ENCODE peak calls at places on chromosomes 4 and X, in six cellular contexts. G, N, J, W, Y and A are unnamed samples.

GRCh38 chr4:13533670-13534343 is 10.5 kb downstream of the NKX3-2 start:
- DNase-seq in G (no peak), N (no peak), J (no peak), W (no peak), Y (no peak), A (no peak)

GRCh38 chr4:1345905-1346780 is 865 bp upstream of the UVSSA start:
- DNase-seq in G (peak; percentile 57), N (peak; percentile 59), J (peak; percentile 39), W (peak; percentile 93), Y (peak; percentile 60), A (peak; percentile 84)

GRCh38 chrX:22246620-22247019 is 26.1 kb upstream of the CBLL2 start:
- DNase-seq in G (no peak), N (no peak), J (no peak), W (no peak), Y (no peak), A (no peak)

GRCh38 chr4:24470681-24471622 is 113.4 kb downstream of the DHX15 start:
- DNase-seq in G (no peak), N (peak; percentile 58), J (no peak), W (peak; percentile 88), Y (peak; percentile 51), A (peak; percentile 72)

GRCh38 chrX:10856797-10857196 is 236.4 kb upstream of the MID1 start:
- DNase-seq in G (no peak), N (no peak), J (no peak), W (no peak), Y (no peak), A (no peak)

GRCh38 chr4:13866881-13867280 is 239.4 kb upstream of the BOD1L1 start:
- DNase-seq in G (no peak), N (no peak), J (no peak), W (no peak), Y (no peak), A (no peak)

GRCh38 chrX:106952988-106953387 is 32.8 kb downstream of the CLDN2 start:
- DNase-seq in G (no peak), N (no peak), J (no peak), W (no peak), Y (no peak), A (no peak)

GRCh38 chr4:3452376-3452775 is 10.6 kb downstream of the HGFAC start:
- DNase-seq in G (no peak), N (no peak), J (no peak), W (no peak), Y (no peak), A (no peak)

GRCh38 chr4:137390141-137390540 is 142.2 kb downstream of the PCDH18 start:
- DNase-seq in G (no peak), N (no peak), J (no peak), W (no peak), Y (no peak), A (no peak)

GRCh38 chrX:154384284-154384892 is 5.3 kb downstream of the EMD start:
- DNase-seq in G (no peak), N (peak; percentile 41), J (no peak), W (no peak), Y (no peak), A (peak; percentile 64)

GRCh38 chrX:132292753-132293152 is 73.5 kb upstream of the RAP2C start:
- DNase-seq in G (peak; percentile 31), N (peak; percentile 19), J (no peak), W (no peak), Y (peak; percentile 16), A (no peak)

GRCh38 chr4:185305979-185306442 is 89.7 kb downstream of the LRP2BP start:
- DNase-seq in G (no peak), N (no peak), J (no peak), W (no peak), Y (no peak), A (no peak)

GRCh38 chr4:97867557-97868091 is 275.7 kb downstream of the STPG2 start:
- DNase-seq in G (no peak), N (no peak), J (no peak), W (no peak), Y (no peak), A (no peak)

GRCh38 chr4:185721949-185722316 is 90.1 kb downstream of the SORBS2 start:
- DNase-seq in G (no peak), N (no peak), J (no peak), W (no peak), Y (no peak), A (no peak)

GRCh38 chr4:163161536-163162205 is 5.0 kb downstream of the NAF1 start:
- DNase-seq in G (no peak), N (no peak), J (no peak), W (no peak), Y (no peak), A (no peak)

GRCh38 chr4:33255094-33255493 is 2534.9 kb downstream of the PCDH7 start:
- DNase-seq in G (no peak), N (no peak), J (no peak), W (no peak), Y (no peak), A (no peak)

GRCh38 chrX:17007134-17007768 is 60.8 kb downstream of the REPS2 start:
- DNase-seq in G (no peak), N (no peak), J (no peak), W (no peak), Y (peak; percentile 15), A (no peak)

GRCh38 chr4:8589831-8590545 is 2.6 kb upstream of the CPZ start:
- DNase-seq in G (no peak), N (no peak), J (no peak), W (peak; percentile 37), Y (no peak), A (no peak)

GRCh38 chrX:56932653-56933339 is 62.5 kb downstream of the SPIN3 start:
- DNase-seq in G (no peak), N (no peak), J (no peak), W (no peak), Y (no peak), A (no peak)

GRCh38 chrX:152821145-152821765 is 9.3 kb downstream of the CETN2 start:
- DNase-seq in G (peak; percentile 30), N (no peak), J (no peak), W (no peak), Y (no peak), A (no peak)

GRCh38 chrX:65667503-65668355 is at the start of gene MSN:
- DNase-seq in G (peak; percentile 68), N (peak; percentile 77), J (peak; percentile 57), W (peak; percentile 96), Y (peak; percentile 87), A (peak; percentile 88)

DNA sequence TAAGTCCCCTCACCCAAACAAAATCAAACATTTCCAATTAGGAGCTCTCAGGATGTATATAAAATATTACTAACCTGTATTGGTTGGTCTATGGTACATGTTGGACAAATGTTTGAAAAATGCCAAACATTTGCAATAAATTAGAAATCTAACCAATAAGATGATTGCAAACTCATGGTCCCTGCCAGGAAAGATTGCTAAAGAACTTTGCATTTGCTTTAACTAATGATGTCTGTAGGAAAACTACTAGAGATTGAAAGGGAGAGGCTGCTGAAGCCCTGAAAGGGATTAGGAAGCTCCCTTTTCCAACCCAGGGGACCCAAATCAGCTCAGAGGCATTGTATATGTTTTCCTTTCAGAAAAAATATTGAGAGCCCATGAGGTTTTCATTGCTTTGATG is 1.7 kb downstream of the SFRP2 start:
- DNase-seq in G (no peak), N (no peak), J (no peak), W (no peak), Y (no peak), A (no peak)
- H3K4me3 ChIP-seq in G (no peak overlapping the region), N (no peak overlapping the region), J (peak overlapping the region; percentile 78), W (no peak overlapping the region), Y (no peak overlapping the region), A (no peak overlapping the region)

GRCh38 chr4:170026253-170026991 is at the start of gene MFAP3L:
- DNase-seq in G (peak; percentile 80), N (peak; percentile 90), J (peak; percentile 83), W (peak; percentile 98), Y (peak; percentile 91), A (peak; percentile 92)
- TF ChIP-seq POLR2A in G (peak; percentile 84), N (no peak), J (no peak), W (peak; percentile 79), Y (peak; percentile 46), A (no peak)

DNA sequence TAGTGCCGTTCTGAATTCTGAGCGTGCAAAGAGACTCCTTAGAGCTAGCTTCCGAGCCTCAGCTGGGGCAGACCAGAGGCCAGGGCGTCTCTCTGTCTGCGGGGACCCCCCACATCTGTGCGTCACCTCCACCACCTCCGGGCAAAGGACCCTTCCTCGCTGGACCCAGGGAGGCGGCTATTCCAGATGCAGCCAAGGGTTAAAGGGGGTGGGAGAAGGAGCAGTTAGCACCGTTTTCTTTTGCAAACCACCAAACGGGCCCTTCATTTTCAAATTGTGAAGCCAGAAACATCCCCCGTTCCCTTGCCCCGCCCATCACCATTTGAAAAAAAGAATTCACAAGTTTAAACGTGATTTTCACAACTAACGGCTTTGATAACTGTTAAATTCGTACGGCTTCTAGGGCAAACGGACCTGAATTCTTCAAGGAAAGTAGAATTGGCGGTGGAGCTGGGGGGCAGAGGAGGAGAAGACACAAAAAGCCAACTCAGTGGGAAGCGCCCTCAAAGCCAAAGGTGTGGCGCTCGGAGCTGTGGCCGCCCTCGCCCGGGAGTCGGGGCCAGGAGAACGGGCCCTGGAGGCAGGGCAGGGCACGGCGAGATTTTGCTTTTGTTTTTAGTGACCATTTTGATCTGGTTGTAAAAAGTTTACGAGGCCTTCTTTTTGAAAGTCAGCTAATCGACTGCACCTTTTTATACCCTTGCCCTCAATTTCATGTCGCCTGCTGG is 3.3 kb upstream of the PDGFRA start:
- DNase-seq in G (no peak), N (peak; percentile 24), J (no peak), W (peak; percentile 69), Y (no peak), A (no peak)
- H3K4me3 ChIP-seq in G (peak overlapping the region; percentile 41), N (peak overlapping the region; percentile 18), J (peak overlapping the region; percentile 82), W (peak overlapping the region; percentile 25), Y (peak overlapping the region; percentile 69), A (peak overlapping the region; percentile 39)

GRCh38 chr4:89308161-89308500 is 531 bp upstream of the GPRIN3 start:
- DNase-seq in G (no peak), N (no peak), J (no peak), W (no peak), Y (no peak), A (no peak)

GRCh38 chr4:89306486-89307184 is 965 bp downstream of the GPRIN3 start:
- DNase-seq in G (no peak), N (no peak), J (no peak), W (no peak), Y (no peak), A (no peak)

GRCh38 chr4:89305712-89306437 is 1.7 kb downstream of the GPRIN3 start:
- DNase-seq in G (no peak), N (no peak), J (no peak), W (no peak), Y (no peak), A (no peak)

GRCh38 chr4:89307185-89307445 is 485 bp downstream of the GPRIN3 start:
- DNase-seq in G (no peak), N (no peak), J (no peak), W (no peak), Y (no peak), A (no peak)

DNA sequence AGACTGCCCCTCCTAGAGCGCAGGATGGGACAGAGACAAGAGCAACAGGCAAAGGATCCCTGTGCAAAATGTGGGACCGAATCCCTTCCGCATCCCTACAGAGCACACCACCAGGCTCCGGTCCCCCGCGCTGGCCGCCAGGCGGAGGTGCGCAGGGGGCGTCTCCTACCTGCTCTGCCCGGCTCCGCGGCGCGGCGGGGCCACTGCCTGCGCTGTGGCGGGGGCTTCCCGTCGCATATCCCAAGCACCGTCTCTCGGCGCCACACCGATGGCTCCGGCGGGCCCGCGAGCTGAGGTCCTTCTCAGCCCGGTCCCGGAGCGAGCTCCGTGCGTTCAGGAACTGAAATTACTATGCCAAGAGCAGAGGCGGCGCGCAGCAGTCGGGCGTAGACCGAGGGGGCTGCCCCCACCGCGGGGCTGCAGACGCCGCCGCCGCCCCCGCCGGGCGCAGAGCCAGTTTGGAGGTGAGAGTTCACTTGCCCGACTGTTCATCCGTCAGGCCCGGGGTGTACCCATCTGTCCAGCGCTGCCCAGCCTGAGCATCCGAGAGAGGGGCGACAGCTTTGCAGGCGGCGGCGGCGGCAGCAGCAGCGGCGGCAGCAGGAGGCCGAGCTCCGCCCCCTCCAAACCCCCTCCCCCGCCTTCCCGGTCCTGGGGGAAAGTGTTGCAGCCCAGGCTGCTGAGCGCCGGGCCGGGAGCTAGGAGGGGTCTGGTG is at the start of gene GPRIN3:
- DNase-seq in G (peak; percentile 27), N (peak; percentile 35), J (no peak), W (peak; percentile 94), Y (peak; percentile 66), A (peak; percentile 72)
- TF ChIP-seq POLR2A in G (no peak), N (no peak), J (no peak), W (peak; percentile 77), Y (no peak), A (no peak)